ENCODE peak calls at places on chromosomes 13 and 19, in six cellular contexts. One of them, this sample, is unnamed.
A peak's percentile ranks its signal among the peaks of the same experiment; 100 is the strongest.

GRCh38 chr13:37966266-37966665 is 96.7 kb upstream of the TRPC4 start:
- DNase-seq in SK-N-SH: no peak
- DNase-seq in GM23338: no peak
- DNase-seq in ovary: no peak
- DNase-seq in stomach: no peak
- DNase-seq in AG04449: no peak
- DNase-seq in this sample: no peak

GRCh38 chr13:28526876-28527275 is 31.9 kb upstream of the FLT1 start:
- DNase-seq in SK-N-SH: no peak
- DNase-seq in GM23338: no peak
- DNase-seq in ovary: no peak
- DNase-seq in stomach: no peak
- DNase-seq in AG04449: no peak
- DNase-seq in this sample: no peak

GRCh38 chr13:78410847-78411246 is 192.5 kb downstream of the POU4F1 start:
- DNase-seq in SK-N-SH: no peak
- DNase-seq in GM23338: no peak
- DNase-seq in ovary: no peak
- DNase-seq in stomach: no peak
- DNase-seq in AG04449: no peak
- DNase-seq in this sample: no peak

GRCh38 chr19:50607874-50608785 is 31.6 kb downstream of the SYT3 start:
- DNase-seq in SK-N-SH: peak; percentile 92
- DNase-seq in GM23338: peak; percentile 100
- DNase-seq in ovary: peak; percentile 56
- DNase-seq in stomach: peak; percentile 42
- DNase-seq in AG04449: peak; percentile 0
- DNase-seq in this sample: peak; percentile 98

GRCh38 chr19:56066152-56067023 is 54.7 kb downstream of the ZNF787 start:
- DNase-seq in SK-N-SH: peak; percentile 89
- DNase-seq in GM23338: peak; percentile 82
- DNase-seq in ovary: peak; percentile 84
- DNase-seq in stomach: peak; percentile 74
- DNase-seq in AG04449: no peak
- DNase-seq in this sample: peak; percentile 77

GRCh38 chr13:23749288-23749880 is 139.8 kb downstream of the MIPEP start:
- DNase-seq in SK-N-SH: no peak
- DNase-seq in GM23338: no peak
- DNase-seq in ovary: no peak
- DNase-seq in stomach: no peak
- DNase-seq in AG04449: no peak
- DNase-seq in this sample: no peak

GRCh38 chr13:20197361-20197834 is 4.7 kb upstream of the GJB2 start:
- DNase-seq in SK-N-SH: peak; percentile 59
- DNase-seq in GM23338: peak; percentile 53
- DNase-seq in ovary: no peak
- DNase-seq in stomach: no peak
- DNase-seq in AG04449: no peak
- DNase-seq in this sample: no peak

GRCh38 chr19:35225951-35226350 is 2.6 kb downstream of the FAM187B start:
- DNase-seq in SK-N-SH: no peak
- DNase-seq in GM23338: no peak
- DNase-seq in ovary: no peak
- DNase-seq in stomach: no peak
- DNase-seq in AG04449: no peak
- DNase-seq in this sample: no peak

GRCh38 chr19:50384685-50385535 is 763 bp downstream of the POLD1 start:
- DNase-seq in SK-N-SH: peak; percentile 33
- DNase-seq in GM23338: peak; percentile 30
- DNase-seq in ovary: no peak
- DNase-seq in stomach: no peak
- DNase-seq in AG04449: no peak
- DNase-seq in this sample: no peak

GRCh38 chr13:59363950-59364349 is 799.8 kb downstream of the DIAPH3 start:
- DNase-seq in SK-N-SH: peak; percentile 27
- DNase-seq in GM23338: no peak
- DNase-seq in ovary: no peak
- DNase-seq in stomach: no peak
- DNase-seq in AG04449: no peak
- DNase-seq in this sample: no peak

GRCh38 chr19:54654447-54655321 is 8.1 kb upstream of the LILRB4 start:
- DNase-seq in SK-N-SH: no peak
- DNase-seq in GM23338: peak; percentile 20
- DNase-seq in ovary: no peak
- DNase-seq in stomach: no peak
- DNase-seq in AG04449: no peak
- DNase-seq in this sample: peak; percentile 44

GRCh38 chr13:110841846-110842245 is 73.0 kb downstream of the ANKRD10 start:
- DNase-seq in SK-N-SH: no peak
- DNase-seq in GM23338: no peak
- DNase-seq in ovary: no peak
- DNase-seq in stomach: no peak
- DNase-seq in AG04449: no peak
- DNase-seq in this sample: no peak

GRCh38 chr19:50214699-50215543 is 11.5 kb downstream of the MYH14 start:
- DNase-seq in SK-N-SH: no peak
- DNase-seq in GM23338: peak; percentile 63
- DNase-seq in ovary: no peak
- DNase-seq in stomach: peak; percentile 93
- DNase-seq in AG04449: no peak
- DNase-seq in this sample: no peak

GRCh38 chr19:47518139-47518538 is 3.3 kb upstream of the NAPA start:
- DNase-seq in SK-N-SH: no peak
- DNase-seq in GM23338: no peak
- DNase-seq in ovary: no peak
- DNase-seq in stomach: no peak
- DNase-seq in AG04449: no peak
- DNase-seq in this sample: no peak

GRCh38 chr13:51317262-51317661 is 22.2 kb upstream of the SERPINE3 start:
- DNase-seq in SK-N-SH: no peak
- DNase-seq in GM23338: no peak
- DNase-seq in ovary: no peak
- DNase-seq in stomach: no peak
- DNase-seq in AG04449: peak; percentile 46
- DNase-seq in this sample: no peak

GRCh38 chr19:41928754-41929535 is 696 bp upstream of the ERFL start:
- DNase-seq in SK-N-SH: no peak
- DNase-seq in GM23338: no peak
- DNase-seq in ovary: no peak
- DNase-seq in stomach: no peak
- DNase-seq in AG04449: no peak
- DNase-seq in this sample: no peak

GRCh38 chr19:15717781-15718180 is 10.0 kb upstream of the OR10H2 start:
- DNase-seq in SK-N-SH: no peak
- DNase-seq in GM23338: no peak
- DNase-seq in ovary: no peak
- DNase-seq in stomach: no peak
- DNase-seq in AG04449: no peak
- DNase-seq in this sample: no peak

GRCh38 chr13:40681341-40682051 is 15.1 kb upstream of the FOXO1 start:
- DNase-seq in SK-N-SH: peak; percentile 59
- DNase-seq in GM23338: no peak
- DNase-seq in ovary: no peak
- DNase-seq in stomach: no peak
- DNase-seq in AG04449: no peak
- DNase-seq in this sample: peak; percentile 70

GRCh38 chr19:5891572-5891937 is 12.0 kb downstream of the NDUFA11 start:
- DNase-seq in SK-N-SH: peak; percentile 41
- DNase-seq in GM23338: no peak
- DNase-seq in ovary: no peak
- DNase-seq in stomach: no peak
- DNase-seq in AG04449: no peak
- DNase-seq in this sample: peak; percentile 35

GRCh38 chr13:43408274-43408673 is 378.5 kb downstream of the ENOX1 start:
- DNase-seq in SK-N-SH: no peak
- DNase-seq in GM23338: no peak
- DNase-seq in ovary: no peak
- DNase-seq in stomach: no peak
- DNase-seq in AG04449: no peak
- DNase-seq in this sample: no peak

GRCh38 chr19:45469132-45469834 is 1.5 kb downstream of the FOSB start:
- DNase-seq in SK-N-SH: peak; percentile 92
- DNase-seq in GM23338: peak; percentile 96
- DNase-seq in ovary: peak; percentile 96
- DNase-seq in stomach: peak; percentile 95
- DNase-seq in AG04449: no peak
- DNase-seq in this sample: peak; percentile 95

GRCh38 chr19:45470147-45471081 is 2.6 kb downstream of the FOSB start:
- DNase-seq in SK-N-SH: no peak
- DNase-seq in GM23338: no peak
- DNase-seq in ovary: peak; percentile 62
- DNase-seq in stomach: no peak
- DNase-seq in AG04449: no peak
- DNase-seq in this sample: no peak

GRCh38 chr19:45471116-45471865 is 3.5 kb downstream of the FOSB start:
- DNase-seq in SK-N-SH: no peak
- DNase-seq in GM23338: no peak
- DNase-seq in ovary: no peak
- DNase-seq in stomach: no peak
- DNase-seq in AG04449: no peak
- DNase-seq in this sample: no peak

GRCh38 chr19:45468803-45469131 is 971 bp downstream of the FOSB start:
- DNase-seq in SK-N-SH: no peak
- DNase-seq in GM23338: no peak
- DNase-seq in ovary: no peak
- DNase-seq in stomach: peak; percentile 41
- DNase-seq in AG04449: no peak
- DNase-seq in this sample: peak; percentile 34

DNA sequence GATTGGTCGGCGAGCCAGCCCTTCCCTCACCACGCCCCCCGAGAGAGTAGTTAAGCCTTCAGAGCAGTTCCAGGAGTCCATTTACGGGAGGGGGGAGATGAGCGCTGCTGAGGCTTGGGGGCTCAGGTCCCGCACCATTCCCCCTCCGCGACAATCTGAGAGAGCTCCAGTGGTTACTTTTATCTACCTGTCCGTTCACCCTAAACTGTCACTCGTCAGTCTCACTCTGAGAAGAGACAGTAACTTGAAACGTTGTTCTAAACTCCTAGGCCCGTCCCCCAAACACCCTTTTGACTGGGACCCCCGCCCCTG is 2.0 kb downstream of the FOSB start:
- DNase-seq in SK-N-SH: peak; percentile 93
- DNase-seq in GM23338: peak; percentile 95
- DNase-seq in ovary: no peak
- DNase-seq in stomach: peak; percentile 91
- DNase-seq in AG04449: no peak
- DNase-seq in this sample: peak; percentile 92
- H3K4me3 ChIP-seq in SK-N-SH: peak overlapping the region; percentile 84
- H3K4me3 ChIP-seq in GM23338: peak overlapping the region; percentile 95
- H3K4me3 ChIP-seq in ovary: peak overlapping the region; percentile 53
- H3K4me3 ChIP-seq in stomach: peak overlapping the region; percentile 77
- H3K4me3 ChIP-seq in AG04449: peak overlapping the region; percentile 95
- H3K4me3 ChIP-seq in this sample: peak overlapping the region; percentile 70

GRCh38 chr13:109787135-109787954 is 962 bp upstream of the IRS2 start:
- DNase-seq in SK-N-SH: peak; percentile 73
- DNase-seq in GM23338: peak; percentile 74
- DNase-seq in ovary: peak; percentile 73
- DNase-seq in stomach: peak; percentile 47
- DNase-seq in AG04449: no peak
- DNase-seq in this sample: peak; percentile 59

GRCh38 chr13:109786457-109787134 is at the start of gene IRS2:
- DNase-seq in SK-N-SH: peak; percentile 95
- DNase-seq in GM23338: peak; percentile 93
- DNase-seq in ovary: peak; percentile 94
- DNase-seq in stomach: peak; percentile 95
- DNase-seq in AG04449: peak; percentile 52
- DNase-seq in this sample: peak; percentile 95

GRCh38 chr13:109790071-109790470 is 3.7 kb upstream of the IRS2 start:
- DNase-seq in SK-N-SH: no peak
- DNase-seq in GM23338: no peak
- DNase-seq in ovary: no peak
- DNase-seq in stomach: no peak
- DNase-seq in AG04449: no peak
- DNase-seq in this sample: no peak

GRCh38 chr13:109789262-109789661 is 2.9 kb upstream of the IRS2 start:
- DNase-seq in SK-N-SH: peak; percentile 49
- DNase-seq in GM23338: no peak
- DNase-seq in ovary: no peak
- DNase-seq in stomach: no peak
- DNase-seq in AG04449: no peak
- DNase-seq in this sample: no peak

GRCh38 chr13:109788372-109789195 is 2.2 kb upstream of the IRS2 start:
- DNase-seq in SK-N-SH: no peak
- DNase-seq in GM23338: no peak
- DNase-seq in ovary: no peak
- DNase-seq in stomach: no peak
- DNase-seq in AG04449: no peak
- DNase-seq in this sample: no peak
- H3K4me3 ChIP-seq in SK-N-SH: no peak overlapping the region
- H3K4me3 ChIP-seq in GM23338: peak overlapping the region; percentile 81
- H3K4me3 ChIP-seq in ovary: no peak overlapping the region
- H3K4me3 ChIP-seq in stomach: no peak overlapping the region
- H3K4me3 ChIP-seq in AG04449: no peak overlapping the region
- H3K4me3 ChIP-seq in this sample: no peak overlapping the region

DNA sequence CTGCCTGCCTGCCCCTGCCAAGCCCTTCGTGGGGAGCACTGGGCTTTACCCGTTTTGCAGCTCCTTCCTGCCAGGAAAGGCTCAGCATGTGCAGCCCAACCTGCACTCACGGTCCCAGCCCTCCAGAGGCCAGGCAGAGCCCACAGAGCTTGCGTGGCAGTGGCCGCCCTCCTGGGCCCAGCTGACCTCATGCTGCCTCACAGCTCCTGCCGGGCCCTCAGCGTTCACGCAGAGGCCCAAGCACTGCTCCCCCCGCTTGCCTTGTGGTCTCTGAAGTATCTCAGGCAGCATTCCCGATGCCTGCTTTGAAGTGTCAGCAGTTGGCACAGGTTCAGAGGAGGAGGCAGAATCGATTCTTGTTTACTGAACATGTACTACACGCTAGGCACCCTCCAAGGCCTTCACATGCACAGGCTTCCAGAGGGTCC is 32.5 kb downstream of the CAPN12 start:
- DNase-seq in SK-N-SH: no peak
- DNase-seq in GM23338: no peak
- DNase-seq in ovary: peak; percentile 83
- DNase-seq in stomach: no peak
- DNase-seq in AG04449: no peak
- DNase-seq in this sample: no peak
- H3K4me3 ChIP-seq in SK-N-SH: no peak overlapping the region
- H3K4me3 ChIP-seq in GM23338: no peak overlapping the region
- H3K4me3 ChIP-seq in ovary: no peak overlapping the region
- H3K4me3 ChIP-seq in stomach: no peak overlapping the region
- H3K4me3 ChIP-seq in AG04449: no peak overlapping the region
- H3K4me3 ChIP-seq in this sample: no peak overlapping the region

GRCh38 chr13:60852886-60853285 is 455.9 kb downstream of the TDRD3 start:
- DNase-seq in SK-N-SH: no peak
- DNase-seq in GM23338: no peak
- DNase-seq in ovary: no peak
- DNase-seq in stomach: no peak
- DNase-seq in AG04449: no peak
- DNase-seq in this sample: no peak

DNA sequence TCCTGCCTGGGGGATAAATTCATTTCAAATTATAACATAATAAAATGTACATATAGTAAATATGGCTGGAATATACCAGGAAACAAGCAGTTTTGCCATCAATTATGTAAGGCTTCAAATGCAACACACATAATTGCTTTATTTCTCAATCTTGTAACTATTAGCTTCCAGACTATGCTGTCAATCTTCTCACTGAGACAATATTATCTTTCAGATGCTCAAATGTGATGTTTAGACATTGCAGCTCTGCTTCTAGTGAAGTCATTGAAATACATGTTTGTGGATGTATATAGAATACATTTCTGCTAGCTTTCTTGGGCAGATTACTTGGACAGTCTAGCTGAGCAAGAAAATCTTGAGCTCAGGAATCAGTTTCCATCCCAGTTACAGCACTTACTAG is 454.4 kb downstream of the TDRD3 start:
- DNase-seq in SK-N-SH: no peak
- DNase-seq in GM23338: no peak
- DNase-seq in ovary: no peak
- DNase-seq in stomach: no peak
- DNase-seq in AG04449: no peak
- DNase-seq in this sample: no peak
- H3K4me3 ChIP-seq in SK-N-SH: no peak overlapping the region
- H3K4me3 ChIP-seq in GM23338: no peak overlapping the region
- H3K4me3 ChIP-seq in ovary: no peak overlapping the region
- H3K4me3 ChIP-seq in stomach: no peak overlapping the region
- H3K4me3 ChIP-seq in AG04449: no peak overlapping the region
- H3K4me3 ChIP-seq in this sample: no peak overlapping the region